ENCODE peak calls at places on chromosomes 11 and 22, in six cellular contexts. Y, M, N, Q, I and K are unnamed samples.

GRCh38 chr11:94794287-94795168 is 26.4 kb downstream of the AMOTL1 start:
- DNase-seq in I (peak), M (no peak), N (peak), Y (no peak), Q (no peak), K (peak)

GRCh38 chr11:30596832-30597231 is 10.7 kb upstream of the MPPED2 start:
- DNase-seq in M (no peak), Q (no peak), Y (no peak), N (no peak), I (no peak), K (no peak)

GRCh38 chr22:37831472-37831871 is 8.3 kb downstream of the GALR3 start:
- DNase-seq in M (no peak), N (no peak), Y (no peak), Q (no peak), I (no peak), K (no peak)

GRCh38 chr11:127590319-127590718 is 589.7 kb upstream of the KIRREL3 start:
- DNase-seq in N (no peak), Y (no peak), Q (no peak), I (no peak), M (no peak), K (no peak)

GRCh38 chr11:77055913-77056312 is 10.9 kb upstream of the CAPN5 start:
- DNase-seq in Y (no peak), M (no peak), N (no peak), Q (no peak), I (no peak), K (no peak)

GRCh38 chr11:68978931-68979591 is 1.7 kb downstream of the MRGPRD start:
- DNase-seq in Q (no peak), N (no peak), I (no peak), M (no peak), Y (no peak), K (no peak)

GRCh38 chr22:40491990-40492631 is 121.7 kb downstream of the SGSM3 start:
- DNase-seq in Q (no peak), Y (peak), M (no peak), N (no peak), I (peak), K (peak)

GRCh38 chr11:60003729-60004128 is 13.3 kb upstream of the OOSP4B start:
- DNase-seq in I (no peak), N (no peak), Q (no peak), Y (no peak), M (no peak), K (no peak)

GRCh38 chr11:2530855-2531200 is 86.0 kb downstream of the KCNQ1 start:
- DNase-seq in I (no peak), Y (no peak), N (peak), Q (no peak), M (no peak), K (no peak)

GRCh38 chr11:121696177-121696863 is 243.6 kb upstream of the SORL1-AS1 start:
- DNase-seq in Y (peak), M (no peak), I (peak), N (no peak), Q (no peak), K (peak)

GRCh38 chr11:69292221-69292648 is 1.7 kb upstream of the MYEOV start:
- DNase-seq in Y (peak), M (no peak), I (peak), Q (no peak), N (no peak), K (no peak)

GRCh38 chr11:67379061-67380058 is 6.0 kb upstream of the CLCF1 start:
- DNase-seq in I (peak), Q (no peak), N (no peak), Y (no peak), M (no peak), K (no peak)

GRCh38 chr11:111360150-111361043 is 18.7 kb downstream of the POU2AF1 start:
- DNase-seq in N (no peak), Y (no peak), Q (no peak), I (no peak), M (no peak), K (no peak)

GRCh38 chr11:35373284-35373933 is 45.9 kb downstream of the SLC1A2 start:
- DNase-seq in Q (no peak), N (no peak), Y (no peak), M (no peak), I (no peak), K (no peak)

GRCh38 chr11:45170484-45170883 is 24.0 kb downstream of the PRDM11 start:
- DNase-seq in Q (no peak), Y (no peak), M (no peak), I (no peak), N (no peak), K (no peak)

GRCh38 chr22:43295173-43295572 is 48.0 kb downstream of the SCUBE1 start:
- DNase-seq in Q (no peak), N (no peak), M (no peak), I (no peak), Y (no peak), K (no peak)

GRCh38 chr11:128904872-128905344 is 13.8 kb downstream of the KCNJ5 start:
- DNase-seq in Y (peak), I (peak), N (no peak), Q (no peak), M (no peak), K (peak)

GRCh38 chr11:75339685-75340409 is 11.6 kb downstream of the ARRB1 start:
- DNase-seq in M (no peak), I (no peak), Y (no peak), N (no peak), Q (no peak), K (no peak)

GRCh38 chr22:33325232-33326004 is 267.2 kb upstream of the SYN3 start:
- DNase-seq in M (no peak), Q (no peak), N (no peak), Y (no peak), I (no peak), K (no peak)

GRCh38 chr11:1939006-1939626 is 8.0 kb upstream of the MRPL23 start:
- DNase-seq in M (no peak), Q (no peak), N (no peak), Y (no peak), I (no peak), K (no peak)

GRCh38 chr11:123653997-123654565 is 343 bp downstream of the SCN3B start:
- DNase-seq in I (peak), M (no peak), N (peak), Y (peak), Q (no peak), K (peak)

GRCh38 chr22:31753005-31753633 is 700 bp upstream of the DEPDC5 start:
- DNase-seq in Q (no peak), I (no peak), N (peak), Y (peak), M (no peak), K (no peak)

GRCh38 chr11:972812-973211 is 47.1 kb downstream of the AP2A2 start:
- DNase-seq in Q (no peak), Y (no peak), N (no peak), M (no peak), I (no peak), K (no peak)

GRCh38 chr11:282630-283360 is 4.6 kb downstream of the NLRP6 start:
- DNase-seq in Y (no peak), I (no peak), M (no peak), N (no peak), Q (no peak), K (no peak)

GRCh38 chr11:1573077-1573846 is 1.2 kb upstream of the DUSP8 start:
- DNase-seq in I (no peak), N (no peak), Q (no peak), M (no peak), Y (no peak), K (no peak)

GRCh38 chr22:20953668-20954500 is 13.2 kb upstream of the AIFM3 start:
- DNase-seq in I (peak), Q (peak), M (no peak), Y (no peak), N (no peak), K (no peak)

GRCh38 chr11:75588067-75588481 is 26.0 kb downstream of the SERPINH1 start:
- DNase-seq in I (no peak), N (no peak), Y (no peak), M (no peak), Q (no peak), K (no peak)

GRCh38 chr11:120122921-120123683 is 14.8 kb downstream of the TRIM29 start:
- DNase-seq in Y (no peak), Q (no peak), N (no peak), I (no peak), M (no peak), K (no peak)

GRCh38 chr11:27076121-27076589 is 35.5 kb downstream of the BBOX1 start:
- DNase-seq in I (no peak), Y (no peak), M (no peak), N (no peak), Q (no peak), K (no peak)

GRCh38 chr11:44893250-44894216 is 57.1 kb downstream of the TP53I11 start:
- DNase-seq in M (no peak), N (peak), Q (no peak), Y (no peak), I (no peak), K (no peak)

GRCh38 chr11:2580061-2580421 is 119.8 kb downstream of the KCNQ1OT1 start:
- DNase-seq in N (peak), I (no peak), Q (no peak), M (peak), Y (no peak), K (no peak)

GRCh38 chr11:33808228-33808828 is 34.0 kb upstream of the FBXO3 start:
- DNase-seq in Q (peak), N (peak), Y (peak), I (peak), M (no peak), K (peak)

GRCh38 chr11:1340111-1340510 is 30.7 kb upstream of the TOLLIP start:
- DNase-seq in M (no peak), Y (no peak), Q (no peak), N (no peak), I (no peak), K (no peak)

GRCh38 chr11:110479070-110479444 is 49.3 kb downstream of the FDX1 start:
- DNase-seq in Q (no peak), N (no peak), I (no peak), M (no peak), Y (no peak), K (no peak)

GRCh38 chr11:117231637-117232021 is 244 bp downstream of the PCSK7 start:
- DNase-seq in M (no peak), I (no peak), N (no peak), Y (peak), Q (no peak), K (no peak)
- TF ChIP-seq CTCF in M (no peak), I (no peak), N (no peak), Y (no peak), Q (no peak), K (no peak)

DNA sequence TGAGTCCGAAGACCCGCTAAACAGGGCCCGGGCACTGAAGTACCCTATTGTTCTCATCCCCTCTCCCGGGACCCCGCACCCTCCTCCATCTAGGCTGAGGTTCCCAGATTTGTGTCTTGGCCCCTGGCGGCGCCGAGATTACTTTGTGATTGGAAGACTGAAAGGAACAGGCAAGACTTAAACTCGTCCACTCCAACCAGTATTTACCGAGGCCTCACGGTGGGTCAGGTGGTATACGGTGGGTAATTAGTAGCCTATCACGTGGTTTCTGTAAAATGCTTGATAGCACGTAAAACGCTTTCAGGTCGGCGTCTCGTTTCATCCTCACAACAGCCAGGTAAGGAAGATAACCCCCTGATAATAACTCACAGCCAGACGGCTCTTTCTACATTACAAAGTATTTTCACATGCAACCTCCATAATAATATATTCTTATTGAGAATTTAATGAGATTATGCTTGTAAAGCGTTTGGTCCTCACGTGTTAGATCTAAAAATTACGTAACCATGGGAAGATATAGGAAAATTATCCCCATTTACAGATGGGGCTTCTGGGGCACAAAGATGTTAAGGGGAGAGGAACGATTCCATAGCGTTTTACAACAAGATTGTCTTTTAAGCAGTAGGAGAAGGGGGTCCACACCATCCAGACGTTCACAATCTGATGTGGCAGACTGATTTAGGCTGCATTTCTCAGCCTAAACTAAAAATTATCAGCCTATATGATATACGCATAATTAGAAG is 642 bp upstream of the PIK3C2A start:
- DNase-seq in Y (peak), N (peak), M (peak), Q (peak), I (peak), K (peak)
- TF ChIP-seq CTCF in Y (no peak), N (no peak), M (no peak), Q (no peak), I (no peak), K (no peak)

DNA sequence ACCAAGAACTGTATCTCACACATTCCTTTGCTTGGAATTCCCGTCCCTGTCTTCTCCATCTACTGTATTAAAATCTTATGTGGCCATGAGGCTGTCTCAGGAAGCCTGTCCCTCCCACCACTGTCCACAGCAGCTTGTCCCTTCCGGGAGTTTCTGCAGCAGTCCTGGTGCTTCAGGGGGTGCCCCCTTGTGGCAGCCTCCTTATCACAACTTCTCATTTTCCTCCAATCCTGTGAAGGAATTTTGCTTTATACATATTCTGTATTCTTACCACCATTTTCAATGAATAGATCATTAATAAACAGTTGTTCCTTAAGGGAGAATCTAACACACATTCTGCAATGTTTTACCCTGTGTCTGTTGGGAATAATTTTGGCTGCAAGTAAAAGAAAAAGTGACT is 220.4 kb upstream of the RAG2 start:
- DNase-seq in N (no peak), Y (peak), M (no peak), Q (no peak), I (peak), K (no peak)
- TF ChIP-seq CTCF in N (no peak), Y (peak), M (no peak), Q (peak), I (peak), K (no peak)

GRCh38 chr22:44522526-44523170 is 24.6 kb upstream of the RTL6 start:
- DNase-seq in N (no peak), M (no peak), Q (no peak), Y (no peak), I (no peak), K (no peak)

GRCh38 chr22:44526431-44527115 is 28.5 kb upstream of the RTL6 start:
- DNase-seq in Y (no peak), M (no peak), N (no peak), Q (no peak), I (no peak), K (no peak)

GRCh38 chr22:44523981-44524759 is 26.1 kb upstream of the RTL6 start:
- DNase-seq in I (peak), N (peak), Y (no peak), Q (no peak), M (no peak), K (peak)

GRCh38 chr22:44524806-44525205 is 26.8 kb upstream of the RTL6 start:
- DNase-seq in M (no peak), N (no peak), Q (no peak), Y (no peak), I (peak), K (no peak)

DNA sequence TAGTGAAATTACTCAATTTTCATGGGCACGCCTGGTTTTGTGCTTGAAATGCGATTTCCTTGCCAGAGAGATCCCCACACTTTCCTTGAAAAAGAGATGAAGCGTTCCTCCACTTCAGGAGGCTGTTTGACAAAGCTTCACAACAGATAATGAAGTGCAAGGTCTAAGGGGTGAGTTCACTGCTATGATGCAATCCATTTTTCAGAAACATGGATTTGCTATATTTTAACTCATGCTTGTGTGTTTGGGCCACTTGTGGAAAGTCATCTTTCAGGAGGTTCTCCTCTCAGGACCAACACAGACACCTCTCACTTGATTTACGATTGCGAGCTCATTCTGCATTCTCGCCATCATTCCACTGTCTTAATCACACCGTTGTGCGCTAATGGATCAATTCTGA is 27.8 kb upstream of the RTL6 start:
- DNase-seq in M (no peak), N (no peak), Y (no peak), I (no peak), Q (no peak), K (no peak)
- TF ChIP-seq CTCF in M (no peak), N (no peak), Y (no peak), I (no peak), Q (no peak), K (no peak)

DNA sequence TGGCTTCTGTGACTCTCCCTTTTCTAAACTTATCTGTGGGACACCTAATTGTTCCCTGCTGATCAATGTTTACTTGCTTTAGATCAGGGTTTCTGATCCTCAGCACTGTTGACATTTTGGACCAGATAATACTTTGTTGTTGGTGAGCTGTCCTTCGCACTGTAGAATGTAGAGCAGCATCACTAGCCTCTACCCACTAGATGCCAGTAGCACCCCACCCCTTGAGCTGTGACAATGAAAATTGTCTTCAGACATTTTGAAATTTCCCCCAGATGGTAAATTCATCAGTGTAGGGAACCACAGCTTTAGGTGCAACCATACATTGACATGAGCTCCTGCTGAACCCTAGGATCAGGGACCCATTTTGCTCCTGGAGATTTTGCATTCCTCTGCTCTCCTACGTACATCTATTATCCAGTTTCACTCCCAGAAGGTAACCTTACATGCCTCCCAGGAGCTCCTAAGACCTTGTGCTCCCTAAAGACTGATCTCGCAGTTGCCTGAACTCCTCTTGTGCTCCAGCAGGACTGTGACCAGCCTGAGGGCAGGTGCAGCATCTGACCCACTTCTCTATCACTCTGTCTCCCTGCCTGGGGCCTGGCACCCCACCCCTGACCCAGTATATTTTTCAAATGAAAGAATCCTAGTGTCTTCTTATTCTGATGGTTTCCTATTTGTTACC is 107.8 kb downstream of the FAR1 start:
- DNase-seq in I (no peak), M (no peak), Y (peak), N (no peak), Q (no peak), K (no peak)
- TF ChIP-seq CTCF in I (no peak), M (no peak), Y (peak), N (no peak), Q (peak), K (peak)

GRCh38 chr22:35758394-35758793 is 40.7 kb downstream of the APOL5 start:
- DNase-seq in Q (no peak), N (no peak), Y (no peak), I (no peak), M (no peak), K (no peak)

GRCh38 chr22:35756722-35757121 is 39.0 kb downstream of the APOL5 start:
- DNase-seq in Q (no peak), M (no peak), Y (no peak), I (no peak), N (no peak), K (no peak)

GRCh38 chr22:35766654-35767580 is 49.2 kb downstream of the APOL5 start:
- DNase-seq in I (peak), Q (no peak), N (peak), Y (peak), M (no peak), K (peak)

DNA sequence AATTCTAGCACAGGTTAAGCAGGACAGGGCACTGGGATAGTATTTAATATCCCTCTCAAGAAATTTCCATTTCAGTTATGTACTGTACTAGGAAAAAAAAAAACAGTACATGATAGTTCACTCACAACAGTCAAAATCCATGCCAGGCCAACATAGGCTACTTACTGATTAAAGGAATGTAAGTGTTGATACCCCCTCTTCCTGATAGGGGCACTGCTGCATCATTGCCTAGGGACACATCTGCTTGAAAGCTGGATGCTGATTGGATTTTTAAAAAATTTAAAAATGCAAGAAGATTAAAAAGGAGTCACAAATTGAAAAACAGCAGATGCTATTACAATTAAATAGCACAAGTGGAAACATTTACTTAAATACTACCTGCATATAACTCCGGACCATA is 43.4 kb downstream of the APOL5 start:
- DNase-seq in M (no peak), I (peak), Q (no peak), Y (peak), N (no peak), K (no peak)
- TF ChIP-seq CTCF in M (no peak), I (peak), Q (peak), Y (peak), N (no peak), K (peak)

GRCh38 chr11:62217191-62217748 is 8.8 kb downstream of the SCGB2A1 start:
- DNase-seq in N (no peak), I (peak), M (no peak), Y (peak), Q (no peak), K (no peak)
- TF ChIP-seq CTCF in N (no peak), I (peak), M (no peak), Y (peak), Q (no peak), K (peak)

GRCh38 chr11:57131080-57131790 is 50.5 kb upstream of the LRRC55 start:
- DNase-seq in I (peak), Y (peak), N (no peak), Q (no peak), M (no peak), K (no peak)
- TF ChIP-seq CTCF in I (peak), Y (peak), N (no peak), Q (peak), M (no peak), K (peak)